ENCODE peak calls at places on chromosomes 11 and 22, in four cellular contexts. V, E, Q and T are unnamed samples.

GRCh38 chr11:79437981-79438630 is 2.7 kb downstream of the TENM4 start:
- DNase-seq in V (no peak), E (no peak), Q (no peak), T (no peak)

GRCh38 chr11:35794850-35795249 is 132.3 kb downstream of the TRIM44 start:
- DNase-seq in V (no peak), E (no peak), Q (no peak), T (no peak)

GRCh38 chr11:103274025-103274424 is 164.8 kb downstream of the DYNC2H1 start:
- DNase-seq in V (no peak), E (no peak), Q (no peak), T (no peak)

GRCh38 chr11:120547871-120548681 is 36.5 kb downstream of the GRIK4 start:
- DNase-seq in V (no peak), E (peak), Q (no peak), T (peak)

GRCh38 chr11:8728566-8728965 is 46.0 kb downstream of the RPL27A start:
- DNase-seq in V (peak), E (no peak), Q (no peak), T (no peak)

GRCh38 chr11:117470576-117470975 is 142.9 kb downstream of the CEP164 start:
- DNase-seq in V (no peak), E (no peak), Q (no peak), T (no peak)

GRCh38 chr11:100855466-100856067 is 168.5 kb downstream of the ARHGAP42 start:
- DNase-seq in V (peak), E (peak), Q (no peak), T (peak)

GRCh38 chr11:33377852-33378385 is 120.7 kb downstream of the HIPK3 start:
- DNase-seq in V (no peak), E (no peak), Q (no peak), T (no peak)

GRCh38 chr11:122633219-122633829 is 22.2 kb upstream of the UBASH3B start:
- DNase-seq in V (no peak), E (peak), Q (no peak), T (peak)

GRCh38 chr11:94457118-94458029 is 36.3 kb downstream of the MRE11 start:
- DNase-seq in V (peak), E (no peak), Q (no peak), T (no peak)

GRCh38 chr22:45064313-45065268 is 54.8 kb upstream of the PHF21B start:
- DNase-seq in V (peak), E (no peak), Q (no peak), T (no peak)

GRCh38 chr11:911031-911889 is 650 bp upstream of the CHID1 start:
- DNase-seq in V (peak), E (peak), Q (no peak), T (no peak)

GRCh38 chr11:10505278-10506012 is 35.5 kb downstream of the RNF141 start:
- DNase-seq in V (no peak), E (no peak), Q (no peak), T (no peak)

GRCh38 chr11:84310261-84310660 is 1024.1 kb upstream of the CCDC90B start:
- DNase-seq in V (no peak), E (no peak), Q (no peak), T (no peak)

GRCh38 chr11:80443177-80443576 is 1002.3 kb upstream of the TENM4 start:
- DNase-seq in V (no peak), E (no peak), Q (no peak), T (no peak)
- TF ChIP-seq RNF2 in V (no peak), E (no peak), Q (no peak), T (no peak)

GRCh38 chr11:127136438-127136837 is 135.9 kb upstream of the KIRREL3 start:
- DNase-seq in V (no peak), E (no peak), Q (no peak), T (no peak)
- TF ChIP-seq CHD2 in V (no peak), E (no peak), Q (no peak), T (no peak)

GRCh38 chr11:92399702-92400101 is 175.1 kb downstream of the FAT3 start:
- DNase-seq in V (no peak), E (no peak), Q (no peak), T (no peak)
- TF ChIP-seq RNF2 in V (no peak), E (no peak), Q (no peak), T (no peak)

GRCh38 chr22:46380581-46380980 is 45.1 kb downstream of the TRMU start:
- DNase-seq in V (no peak), E (no peak), Q (no peak), T (no peak)

GRCh38 chr22:46380069-46380468 is 44.6 kb downstream of the TRMU start:
- DNase-seq in V (no peak), E (no peak), Q (no peak), T (no peak)

GRCh38 chr22:46381731-46382130 is 46.2 kb downstream of the TRMU start:
- DNase-seq in V (no peak), E (no peak), Q (no peak), T (no peak)

GRCh38 chr22:46382524-46382923 is 47.0 kb downstream of the TRMU start:
- DNase-seq in V (no peak), E (no peak), Q (no peak), T (no peak)

DNA sequence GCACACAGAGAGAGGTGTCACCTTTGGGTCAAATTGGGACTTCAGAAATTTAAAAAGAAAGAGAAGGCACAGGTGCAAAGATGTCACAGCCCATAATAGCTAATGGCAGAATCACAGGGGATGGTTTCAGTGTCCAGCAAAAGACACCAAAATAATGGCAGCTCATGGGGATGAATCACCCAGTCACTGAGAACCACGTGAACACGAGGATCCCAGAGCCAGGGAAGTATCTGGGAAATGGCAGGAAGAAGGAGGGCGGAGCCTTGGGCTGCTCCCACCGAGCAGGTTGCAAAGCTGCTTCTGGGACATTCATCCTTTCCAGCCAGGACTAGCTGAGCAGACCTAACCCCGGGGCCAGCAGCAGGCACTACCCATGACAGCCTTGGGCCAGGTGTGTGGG is 45.6 kb downstream of the TRMU start:
- DNase-seq in V (no peak), E (peak), Q (no peak), T (no peak)
- TF ChIP-seq CHD2 in V (no peak), E (no peak), Q (no peak), T (no peak)

DNA sequence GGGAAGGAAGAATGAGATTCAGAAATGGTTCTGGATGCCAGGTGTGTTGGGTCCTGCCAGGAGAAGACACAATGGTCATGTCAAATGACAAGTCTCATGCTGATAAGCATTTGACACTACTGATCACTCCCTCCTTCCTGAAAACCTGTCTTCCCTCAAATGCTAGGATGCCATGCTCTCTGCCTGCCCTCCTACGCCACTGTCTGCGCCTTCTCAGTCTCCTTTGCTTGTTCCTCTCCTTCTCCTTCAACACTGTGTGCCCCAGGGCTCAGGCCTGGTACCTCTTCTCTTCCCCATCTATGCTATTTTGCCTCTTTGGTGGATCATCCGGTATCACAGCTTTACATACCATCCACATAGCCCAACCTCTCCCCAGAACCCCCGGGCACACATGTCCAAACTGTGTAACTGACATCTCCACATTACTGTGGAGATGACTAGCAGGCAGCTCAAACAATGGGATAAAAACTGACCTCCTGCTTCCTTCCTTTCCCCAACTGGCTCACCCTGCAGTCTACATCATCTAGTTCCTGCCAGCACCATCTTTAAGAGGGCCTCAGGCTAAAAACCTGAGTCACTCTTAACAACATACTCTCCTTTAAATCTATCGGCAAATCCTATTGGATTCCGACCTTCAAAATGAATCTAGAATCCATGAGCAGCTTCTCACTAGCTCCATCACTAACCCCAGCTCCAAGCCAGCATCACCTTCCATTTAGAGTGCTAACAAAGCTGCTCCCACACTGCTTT is 8.2 kb downstream of the AP1B1 start:
- DNase-seq in V (no peak), E (no peak), Q (no peak), T (no peak)
- TF ChIP-seq RNF2 in V (no peak), E (no peak), Q (no peak), T (no peak)

GRCh38 chr11:65944191-65944590 is 1.1 kb upstream of the TSGA10IP start:
- DNase-seq in V (no peak), E (no peak), Q (no peak), T (no peak)
- TF ChIP-seq CHD2 in V (no peak), E (no peak), Q (no peak), T (no peak)

DNA sequence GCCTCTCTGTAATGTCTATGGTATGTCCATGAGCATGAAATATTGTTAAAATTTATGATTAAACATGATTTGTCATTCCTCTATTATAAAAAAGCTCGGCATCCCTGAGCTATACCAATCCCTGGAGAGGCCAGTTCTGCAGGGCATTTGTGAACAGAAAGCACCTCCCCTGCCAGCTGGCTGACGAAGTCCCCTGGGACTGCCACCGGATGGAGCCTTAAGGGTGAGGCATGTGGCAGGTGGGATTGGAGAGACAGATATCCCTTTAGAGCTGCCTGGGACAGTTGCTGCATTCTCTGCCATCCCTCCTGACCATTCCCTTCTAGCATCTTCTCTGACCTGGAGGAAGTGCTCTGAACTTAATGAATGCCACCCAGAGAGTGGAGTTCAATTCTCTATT is 219.2 kb upstream of the NAV2 start:
- DNase-seq in V (no peak), E (no peak), Q (no peak), T (no peak)
- TF ChIP-seq RNF2 in V (no peak), E (no peak), Q (no peak), T (no peak)

GRCh38 chr11:111833524-111833923 is 37.9 kb downstream of the ALG9 start:
- DNase-seq in V (no peak), E (no peak), Q (no peak), T (peak)
- TF ChIP-seq CHD2 in V (no peak), E (no peak), Q (no peak), T (no peak)